ENCODE peak calls at places on chromosomes 7 and 10, in seven cellular contexts. N, R, G, Y, O, U and A are unnamed samples. For H3K36me3 and H3K4me1, the result is how much of the 10 kb centered on the place peaks cover.

GRCh38 chr10:60536529-60537114 is 146.9 kb upstream of the ANK3 start:
- DNase-seq in N (no peak), O (no peak), Y (peak), R (no peak), U (no peak), G (no peak), A (no peak)

GRCh38 chr7:114889646-114890285 is 32.1 kb upstream of the MDFIC start:
- DNase-seq in U (no peak), R (no peak), O (peak), N (no peak), G (no peak), Y (peak), A (peak)

GRCh38 chr10:80289451-80290287 is at the start of gene MAT1A:
- DNase-seq in N (peak), U (no peak), Y (peak), R (no peak), G (no peak), O (peak), A (peak)

GRCh38 chr10:666237-667012 is 23.0 kb downstream of the DIP2C start:
- DNase-seq in N (peak), Y (no peak), O (no peak), R (no peak), U (no peak), G (no peak), A (no peak)

GRCh38 chr7:136009488-136010079 is 32.4 kb upstream of the MTPN start:
- DNase-seq in N (no peak), O (peak), R (no peak), Y (peak), U (peak), G (peak), A (peak)

GRCh38 chr7:147547252-147547897 is 1043.2 kb upstream of the C7orf33 start:
- DNase-seq in G (peak), Y (peak), O (peak), U (no peak), N (peak), R (no peak), A (no peak)

GRCh38 chr10:59362184-59362966 is at the start of gene FAM13C:
- DNase-seq in N (peak), Y (peak), G (peak), O (peak), U (no peak), R (peak), A (peak)

GRCh38 chr7:50696810-50697582 is 85.7 kb downstream of the GRB10 start:
- DNase-seq in Y (no peak), R (no peak), O (no peak), U (no peak), N (no peak), G (no peak), A (peak)

GRCh38 chr7:90666186-90666585 is 70.1 kb downstream of the CDK14 start:
- DNase-seq in U (no peak), O (no peak), R (no peak), N (no peak), Y (peak), G (no peak), A (no peak)

GRCh38 chr10:5551531-5552375 is 27.0 kb downstream of the CALML3 start:
- DNase-seq in R (peak), Y (peak), U (peak), N (peak), G (no peak), O (peak), A (peak)

GRCh38 chr10:100122780-100123179 is 41.1 kb upstream of the CPN1 start:
- DNase-seq in U (no peak), O (no peak), Y (no peak), R (no peak), G (no peak), N (no peak), A (no peak)

GRCh38 chr10:116613486-116613885 is 7.3 kb upstream of the PNLIPRP2 start:
- DNase-seq in O (no peak), R (no peak), U (no peak), G (no peak), N (no peak), Y (no peak), A (peak)

GRCh38 chr10:19719320-19719719 is 96.9 kb upstream of the PLXDC2 start:
- DNase-seq in R (no peak), O (peak), U (no peak), G (no peak), Y (peak), N (no peak), A (peak)

GRCh38 chr7:45342236-45342635 is 184.6 kb downstream of the RAMP3 start:
- DNase-seq in O (no peak), G (no peak), R (no peak), U (no peak), Y (no peak), N (no peak), A (peak)

GRCh38 chr7:141792526-141792925 is 2.5 kb downstream of the TAS2R5 start:
- DNase-seq in Y (no peak), G (no peak), U (no peak), R (no peak), N (no peak), O (no peak), A (no peak)

GRCh38 chr10:74909665-74910064 is 83.3 kb downstream of the KAT6B start:
- DNase-seq in U (no peak), O (no peak), N (no peak), Y (peak), R (no peak), G (no peak), A (no peak)

GRCh38 chr7:156776527-156776926 is 116.5 kb downstream of the LMBR1 start:
- DNase-seq in O (no peak), G (no peak), R (no peak), N (no peak), Y (no peak), U (no peak), A (no peak)

DNA sequence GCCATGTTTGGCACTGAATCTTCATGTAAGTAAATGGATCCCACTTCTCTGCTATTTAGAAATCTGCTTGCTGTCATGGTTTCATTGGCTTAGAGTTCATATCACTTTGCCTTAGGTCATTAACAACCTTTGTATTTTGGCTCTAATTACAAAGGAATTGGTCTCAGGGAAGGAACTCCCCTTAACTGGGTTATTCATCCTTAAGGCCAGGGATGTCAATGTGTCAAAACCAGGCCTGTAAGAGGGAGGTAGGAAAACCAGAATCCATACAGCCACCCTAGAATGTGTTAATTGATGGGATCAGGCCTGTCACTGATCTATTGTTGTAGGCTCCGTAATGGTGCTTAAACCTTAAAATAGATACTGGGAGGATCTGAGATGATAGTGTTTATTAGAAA is 67.3 kb downstream of the ST7 start:
- DNase-seq in Y (no peak), N (no peak), R (no peak), O (no peak), G (no peak), U (no peak), A (no peak)
- H3K4me3 ChIP-seq in Y (peak), N (peak), R (peak), O (peak), G (peak), U (peak), A (no peak)

DNA sequence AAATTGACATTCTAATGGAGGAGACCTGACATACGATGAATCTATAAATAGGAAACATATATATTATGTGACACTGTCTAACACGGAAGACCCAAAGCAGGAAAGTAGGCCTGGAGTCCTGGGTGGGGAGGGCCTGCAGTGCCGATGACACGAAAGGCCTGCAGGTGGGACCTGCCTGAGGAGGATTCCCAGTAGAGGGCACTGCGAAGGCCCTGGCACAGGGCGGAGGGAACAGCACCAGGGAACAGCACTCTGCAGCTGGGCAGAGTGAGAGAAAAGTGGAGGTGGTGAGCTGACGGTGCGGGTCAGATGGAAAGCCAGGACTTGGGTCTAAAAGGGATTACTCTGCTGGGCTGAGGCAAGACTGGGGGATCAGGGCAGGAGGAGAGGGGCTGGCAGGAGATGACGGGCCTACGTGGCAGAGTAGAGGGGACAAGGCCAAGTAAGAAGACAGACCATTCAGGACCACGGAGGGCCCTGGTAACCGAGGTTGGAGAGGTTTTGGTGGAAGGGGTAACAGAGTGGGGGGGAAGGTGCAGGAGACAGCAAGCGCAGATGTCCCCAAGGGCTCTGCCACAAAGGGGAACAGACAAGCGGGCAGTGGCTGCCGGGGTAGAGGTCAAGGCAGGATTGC is 8.1 kb downstream of the ZNF746 start:
- DNase-seq in G (no peak), N (no peak), R (no peak), Y (no peak), U (no peak), O (no peak), A (peak)
- H3K36me3 ChIP-seq in G (half or more), N (under half), R (half or more), Y (half or more), U (half or more), O (under half), A (under half)

DNA sequence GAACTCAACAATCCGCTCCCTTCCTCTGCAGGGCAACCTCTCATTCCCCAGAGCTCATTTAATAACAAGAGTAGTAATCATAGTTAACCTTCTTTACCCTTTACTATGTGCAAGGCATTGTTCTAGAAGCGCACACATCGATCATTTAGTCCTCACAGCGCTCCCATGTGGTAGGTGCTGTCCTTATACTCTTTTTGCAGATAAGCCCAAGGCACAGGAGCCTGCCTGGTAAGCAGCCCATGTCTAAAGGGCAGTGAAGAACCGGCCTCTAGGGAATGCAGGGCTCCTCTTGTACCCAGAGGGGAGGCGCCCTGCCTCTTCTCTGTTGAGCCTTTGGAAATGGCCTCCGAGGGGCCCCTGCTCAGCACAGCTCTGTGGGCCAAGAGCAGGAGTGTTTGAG is 14.3 kb downstream of the CHST3 start:
- DNase-seq in Y (no peak), N (no peak), R (no peak), U (peak), O (no peak), G (no peak), A (no peak)
- H3K4me1 ChIP-seq in Y (under half), N (under half), R (half or more), U (under half), O (half or more), G (under half), A (under half)

DNA sequence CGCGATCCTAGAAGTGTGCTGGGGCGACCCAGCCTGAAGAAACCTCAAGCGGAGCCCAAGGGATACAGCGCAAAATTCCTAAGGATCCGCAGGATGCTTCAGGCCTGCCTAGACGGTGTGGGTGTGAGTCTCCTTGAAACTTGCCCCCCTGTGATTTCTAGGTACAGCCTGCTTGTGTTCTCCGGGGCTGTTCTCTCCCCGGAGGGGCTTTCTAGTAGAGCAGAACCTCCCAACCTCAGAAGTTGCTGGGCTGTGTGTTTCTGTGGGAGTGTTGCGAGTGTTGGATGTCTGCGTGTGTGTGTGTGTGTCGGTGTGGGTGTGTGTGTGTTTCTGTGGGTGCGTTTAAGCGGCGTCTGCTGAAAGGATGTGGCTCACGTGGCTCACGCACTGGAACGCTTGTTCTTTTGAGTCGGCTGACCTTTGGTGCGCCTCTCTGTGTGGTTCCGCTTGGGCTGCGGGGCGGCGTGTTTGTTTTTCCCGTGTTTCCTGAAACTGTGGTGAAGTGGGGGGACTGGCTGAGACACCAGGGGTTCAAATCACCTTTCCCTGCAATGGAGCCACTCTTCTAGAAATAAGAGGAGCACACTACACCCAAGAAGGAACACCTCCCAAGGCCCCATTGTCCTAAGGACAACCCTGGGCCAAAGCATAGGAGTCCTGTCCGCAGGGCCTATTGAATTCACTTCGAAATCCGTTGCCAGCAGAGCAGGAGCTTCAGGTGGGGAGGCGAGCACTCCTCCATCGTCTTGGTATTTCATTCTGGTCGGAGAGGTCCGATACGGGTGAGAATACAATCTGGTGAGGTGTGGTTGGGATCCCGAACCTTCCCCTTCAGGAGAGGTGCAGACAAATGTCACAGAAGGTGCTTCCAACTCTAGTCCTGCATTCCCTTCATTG is 25.1 kb upstream of the ZNF273 start:
- DNase-seq in N (no peak), U (no peak), R (no peak), Y (no peak), G (no peak), O (no peak), A (no peak)
- H3K4me3 ChIP-seq in N (peak), U (no peak), R (peak), Y (no peak), G (peak), O (no peak), A (no peak)

GRCh38 chr7:98990356-98990755 is 112.0 kb downstream of the TRRAP start:
- DNase-seq in O (no peak), N (no peak), R (no peak), Y (no peak), G (no peak), U (no peak), A (no peak)
- H3K36me3 ChIP-seq in O (under half), N (under half), R (half or more), Y (half or more), G (half or more), U (half or more), A (under half)

GRCh38 chr10:124670849-124671248 is 73.3 kb downstream of the FAM53B start:
- DNase-seq in O (no peak), Y (no peak), U (no peak), N (no peak), G (peak), R (no peak), A (no peak)
- H3K4me1 ChIP-seq in O (under half), Y (under half), U (half or more), N (under half), G (under half), R (under half), A (under half)

DNA sequence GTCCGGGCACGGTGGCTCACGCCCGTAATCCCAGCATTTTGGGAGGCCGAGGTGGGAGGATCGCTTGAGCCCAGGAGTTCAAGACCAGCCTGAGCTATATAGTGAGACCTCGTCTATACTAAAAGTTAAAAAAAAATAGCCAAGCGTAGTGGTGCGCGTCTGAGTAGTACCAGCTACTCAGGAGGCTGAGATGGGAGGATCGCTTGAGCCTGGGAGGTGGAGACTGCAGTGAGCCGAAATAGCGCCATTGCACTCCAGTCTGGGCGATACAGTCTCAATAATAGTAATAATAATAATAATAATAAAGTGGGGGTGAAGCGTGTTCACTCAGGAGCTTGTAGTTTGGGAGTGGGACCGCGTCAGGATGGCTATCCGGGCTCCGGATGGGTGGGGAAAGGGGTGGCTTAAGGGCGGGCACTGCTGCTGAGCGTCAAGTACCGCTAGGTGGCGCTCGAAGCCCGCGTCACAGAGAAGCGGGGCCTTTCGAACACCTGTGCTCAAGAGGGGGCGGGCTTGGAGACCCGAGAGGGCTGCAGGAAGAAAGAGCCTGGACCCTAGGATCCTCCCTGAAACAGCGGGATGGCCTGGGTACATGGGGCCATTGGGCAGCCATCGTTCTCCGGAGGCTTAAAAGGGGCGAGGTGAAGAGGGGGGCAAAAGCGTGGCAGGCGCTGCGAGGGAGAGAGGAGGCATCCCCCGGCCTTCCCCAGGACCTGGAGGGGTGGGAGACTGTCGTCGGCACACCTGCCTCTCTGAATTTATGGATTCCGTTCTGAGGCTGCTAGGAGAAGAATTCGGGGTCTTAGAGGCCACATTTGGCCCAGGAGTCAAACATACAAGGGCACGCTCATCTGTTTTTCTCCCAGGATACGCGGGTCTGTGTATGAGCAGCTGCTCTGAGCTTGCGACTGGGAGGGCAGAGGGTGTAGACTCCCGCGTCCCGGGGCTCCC is 14.5 kb downstream of the LBX1 start:
- DNase-seq in R (no peak), G (peak), N (peak), U (peak), O (peak), Y (peak), A (peak)
- H3K4me3 ChIP-seq in R (peak), G (peak), N (no peak), U (no peak), O (no peak), Y (no peak), A (no peak)

GRCh38 chr10:4181690-4182089 is 396.7 kb upstream of the KLF6 start:
- DNase-seq in R (no peak), O (no peak), G (no peak), U (no peak), N (no peak), Y (no peak), A (no peak)
- H3K36me3 ChIP-seq in R (under half), O (under half), G (under half), U (under half), N (under half), Y (under half), A (under half)

DNA sequence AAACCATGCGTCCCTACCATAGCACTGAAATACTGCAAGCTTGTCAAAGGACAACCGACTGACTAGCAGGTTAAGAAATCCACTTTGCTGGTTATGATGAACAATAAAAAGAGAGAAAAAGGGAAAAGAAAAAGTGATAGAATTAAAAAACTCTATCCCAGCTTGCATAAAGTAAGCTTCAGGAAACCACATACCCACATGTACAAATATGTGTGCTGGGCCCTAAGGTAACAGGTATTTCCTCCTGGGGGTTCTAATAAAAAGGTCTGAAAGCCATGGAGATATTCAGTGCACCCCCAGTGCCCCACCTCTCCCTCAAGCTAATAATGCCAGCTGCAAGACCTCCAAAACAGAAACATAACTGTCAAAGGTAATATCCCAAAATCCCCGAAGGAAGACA is 248.6 kb upstream of the KLF14 start:
- DNase-seq in N (no peak), Y (no peak), U (no peak), O (no peak), G (no peak), R (no peak), A (no peak)
- H3K4me1 ChIP-seq in N (under half), Y (under half), U (under half), O (under half), G (under half), R (under half), A (under half)